ENCODE peak calls at places on chromosomes 3 and 15, in ten cellular contexts. Q is fibroblast of the aortic adventitia, O is fibroblast of the conjunctiva, P is HuH-7, V is NCI-H1105 treated with DMSO at 0.1 percent for 48 hours, D is choroid plexus epithelial cell, K is GM12892, X is GM04504, Z is neural crest cell, F is stomach. J is an unnamed sample.

GRCh38 chr3:48414376-48415250 is 15.3 kb downstream of the PLXNB1 start:
- DNase-seq in K (no peak), V (no peak), D (no peak), O (no peak), X (no peak), P (no peak), F (no peak), Q (no peak), Z (no peak), J (no peak)

GRCh38 chr15:39789736-39790135 is 7.1 kb upstream of the FSIP1 start:
- DNase-seq in Z (no peak), D (peak), Q (no peak), P (no peak), F (no peak), K (no peak), O (no peak), X (no peak), V (no peak), J (no peak)

GRCh38 chr3:194140520-194141414 is 4.8 kb downstream of the HES1 start:
- DNase-seq in V (peak), X (peak), O (no peak), D (peak), Q (no peak), F (peak), P (peak), Z (peak), K (peak), J (no peak)

GRCh38 chr3:52062499-52062898 is 6.1 kb upstream of the DUSP7 start:
- DNase-seq in K (no peak), Z (no peak), Q (peak), O (peak), X (peak), V (no peak), F (no peak), P (no peak), D (peak), J (no peak)

GRCh38 chr3:16101295-16102186 is 72.9 kb upstream of the GALNT15 start:
- DNase-seq in K (no peak), Q (no peak), F (no peak), P (no peak), O (no peak), X (no peak), D (no peak), Z (no peak), V (no peak), J (no peak)

GRCh38 chr3:72818092-72818721 is 30.0 kb downstream of the SHQ1 start:
- DNase-seq in Z (no peak), F (no peak), O (no peak), X (no peak), Q (peak), P (no peak), D (peak), K (no peak), V (no peak), J (no peak)

GRCh38 chr3:43923101-43923979 is 232.6 kb downstream of the ABHD5 start:
- DNase-seq in Q (no peak), O (no peak), X (no peak), V (peak), D (no peak), Z (no peak), K (no peak), F (no peak), P (no peak), J (no peak)

GRCh38 chr15:71275098-71275497 is 159.8 kb downstream of the THSD4 start:
- DNase-seq in F (no peak), V (no peak), K (no peak), X (no peak), Z (no peak), D (peak), P (no peak), Q (peak), O (no peak), J (no peak)

GRCh38 chr3:153284282-153284938 is 122.4 kb downstream of the RAP2B start:
- DNase-seq in Q (peak), D (peak), O (peak), X (peak), V (no peak), Z (no peak), K (no peak), P (no peak), F (no peak), J (no peak)

GRCh38 chr3:127785711-127786265 is 36.5 kb downstream of the MGLL start:
- DNase-seq in O (no peak), V (peak), D (no peak), F (no peak), K (no peak), Z (no peak), X (no peak), P (no peak), Q (no peak), J (no peak)

GRCh38 chr3:169264711-169265110 is 398.8 kb downstream of the MECOM start:
- DNase-seq in V (peak), F (peak), K (no peak), Z (no peak), Q (peak), D (peak), O (no peak), X (no peak), P (no peak), J (no peak)

GRCh38 chr15:64749167-64749566 is 26.2 kb downstream of the RBPMS2 start:
- DNase-seq in F (no peak), K (no peak), D (peak), Z (no peak), Q (peak), O (peak), P (no peak), V (no peak), X (no peak), J (no peak)

GRCh38 chr15:70955151-70955550 is 62.5 kb downstream of the LRRC49 start:
- DNase-seq in X (no peak), F (no peak), D (peak), Z (no peak), P (no peak), O (no peak), K (no peak), V (no peak), Q (peak), J (no peak)

J was measured in substantia nigra.